ENCODE peak calls at places on chromosome 9, in six cellular contexts. One of them, this sample, is unnamed.

GRCh38 chr9:98201749-98202148 is 9.3 kb upstream of the CORO2A start:
- DNase-seq in kidney epithelial cell: no peak
- DNase-seq in NCI-H1930: no peak
- DNase-seq in activated CD4-positive, alpha-beta T cell treated with anti-CD3 and anti-CD28 coated beads for 4 hours: no peak
- DNase-seq in NCI-H524: no peak
- DNase-seq in foreskin fibroblast: no peak
- DNase-seq in this sample: no peak

GRCh38 chr9:126587187-126588185 is 26.2 kb upstream of the LMX1B start:
- DNase-seq in kidney epithelial cell: no peak
- DNase-seq in NCI-H1930: no peak
- DNase-seq in activated CD4-positive, alpha-beta T cell treated with anti-CD3 and anti-CD28 coated beads for 4 hours: no peak
- DNase-seq in NCI-H524: peak; percentile 27
- DNase-seq in foreskin fibroblast: no peak
- DNase-seq in this sample: no peak

GRCh38 chr9:133858771-133859170 is 120.6 kb upstream of the SARDH start:
- DNase-seq in kidney epithelial cell: no peak
- DNase-seq in NCI-H1930: no peak
- DNase-seq in activated CD4-positive, alpha-beta T cell treated with anti-CD3 and anti-CD28 coated beads for 4 hours: no peak
- DNase-seq in NCI-H524: no peak
- DNase-seq in foreskin fibroblast: no peak
- DNase-seq in this sample: no peak

GRCh38 chr9:111937781-111938426 is 41.3 kb downstream of the UGCG start:
- DNase-seq in kidney epithelial cell: no peak
- DNase-seq in NCI-H1930: no peak
- DNase-seq in activated CD4-positive, alpha-beta T cell treated with anti-CD3 and anti-CD28 coated beads for 4 hours: peak; percentile 57
- DNase-seq in NCI-H524: no peak
- DNase-seq in foreskin fibroblast: no peak
- DNase-seq in this sample: peak; percentile 52

GRCh38 chr9:115944166-115944948 is 209.2 kb upstream of the PAPPA start:
- DNase-seq in kidney epithelial cell: no peak
- DNase-seq in NCI-H1930: no peak
- DNase-seq in activated CD4-positive, alpha-beta T cell treated with anti-CD3 and anti-CD28 coated beads for 4 hours: no peak
- DNase-seq in NCI-H524: no peak
- DNase-seq in foreskin fibroblast: peak; percentile 100
- DNase-seq in this sample: no peak

GRCh38 chr9:85249313-85249621 is 492.5 kb downstream of the AGTPBP1 start:
- DNase-seq in kidney epithelial cell: no peak
- DNase-seq in NCI-H1930: no peak
- DNase-seq in activated CD4-positive, alpha-beta T cell treated with anti-CD3 and anti-CD28 coated beads for 4 hours: no peak
- DNase-seq in NCI-H524: no peak
- DNase-seq in foreskin fibroblast: no peak
- DNase-seq in this sample: no peak

GRCh38 chr9:108743426-108743825 is 112.4 kb downstream of the ACTL7B start:
- DNase-seq in kidney epithelial cell: no peak
- DNase-seq in NCI-H1930: no peak
- DNase-seq in activated CD4-positive, alpha-beta T cell treated with anti-CD3 and anti-CD28 coated beads for 4 hours: no peak
- DNase-seq in NCI-H524: peak; percentile 94
- DNase-seq in foreskin fibroblast: no peak
- DNase-seq in this sample: no peak

GRCh38 chr9:35407846-35408245 is 82.1 kb upstream of the RUSC2 start:
- DNase-seq in kidney epithelial cell: no peak
- DNase-seq in NCI-H1930: no peak
- DNase-seq in activated CD4-positive, alpha-beta T cell treated with anti-CD3 and anti-CD28 coated beads for 4 hours: no peak
- DNase-seq in NCI-H524: no peak
- DNase-seq in foreskin fibroblast: no peak
- DNase-seq in this sample: no peak

GRCh38 chr9:109270441-109270840 is 50.4 kb downstream of the EPB41L4B start:
- DNase-seq in kidney epithelial cell: no peak
- DNase-seq in NCI-H1930: no peak
- DNase-seq in activated CD4-positive, alpha-beta T cell treated with anti-CD3 and anti-CD28 coated beads for 4 hours: no peak
- DNase-seq in NCI-H524: no peak
- DNase-seq in foreskin fibroblast: no peak
- DNase-seq in this sample: no peak

GRCh38 chr9:105437704-105438103 is 10.1 kb upstream of the FSD1L start:
- DNase-seq in kidney epithelial cell: no peak
- DNase-seq in NCI-H1930: no peak
- DNase-seq in activated CD4-positive, alpha-beta T cell treated with anti-CD3 and anti-CD28 coated beads for 4 hours: no peak
- DNase-seq in NCI-H524: no peak
- DNase-seq in foreskin fibroblast: no peak
- DNase-seq in this sample: no peak

GRCh38 chr9:133681658-133682306 is 45.6 kb downstream of the DBH start:
- DNase-seq in kidney epithelial cell: no peak
- DNase-seq in NCI-H1930: no peak
- DNase-seq in activated CD4-positive, alpha-beta T cell treated with anti-CD3 and anti-CD28 coated beads for 4 hours: no peak
- DNase-seq in NCI-H524: no peak
- DNase-seq in foreskin fibroblast: no peak
- DNase-seq in this sample: no peak

GRCh38 chr9:105243015-105243686 is 1.3 kb upstream of the SLC44A1 start:
- DNase-seq in kidney epithelial cell: peak; percentile 45
- DNase-seq in NCI-H1930: no peak
- DNase-seq in activated CD4-positive, alpha-beta T cell treated with anti-CD3 and anti-CD28 coated beads for 4 hours: no peak
- DNase-seq in NCI-H524: no peak
- DNase-seq in foreskin fibroblast: peak; percentile 79
- DNase-seq in this sample: no peak

GRCh38 chr9:90058364-90058763 is 453.6 kb downstream of the GADD45G start:
- DNase-seq in kidney epithelial cell: no peak
- DNase-seq in NCI-H1930: no peak
- DNase-seq in activated CD4-positive, alpha-beta T cell treated with anti-CD3 and anti-CD28 coated beads for 4 hours: no peak
- DNase-seq in NCI-H524: no peak
- DNase-seq in foreskin fibroblast: no peak
- DNase-seq in this sample: no peak

GRCh38 chr9:116585896-116586295 is 101.2 kb upstream of the TRIM32 start:
- DNase-seq in kidney epithelial cell: no peak
- DNase-seq in NCI-H1930: no peak
- DNase-seq in activated CD4-positive, alpha-beta T cell treated with anti-CD3 and anti-CD28 coated beads for 4 hours: no peak
- DNase-seq in NCI-H524: no peak
- DNase-seq in foreskin fibroblast: no peak
- DNase-seq in this sample: no peak

GRCh38 chr9:121353246-121353975 is 16.6 kb downstream of the STOM start:
- DNase-seq in kidney epithelial cell: no peak
- DNase-seq in NCI-H1930: no peak
- DNase-seq in activated CD4-positive, alpha-beta T cell treated with anti-CD3 and anti-CD28 coated beads for 4 hours: peak; percentile 33
- DNase-seq in NCI-H524: no peak
- DNase-seq in foreskin fibroblast: no peak
- DNase-seq in this sample: no peak

GRCh38 chr9:76086521-76086920 is 196.0 kb downstream of the PCSK5 start:
- DNase-seq in kidney epithelial cell: no peak
- DNase-seq in NCI-H1930: no peak
- DNase-seq in activated CD4-positive, alpha-beta T cell treated with anti-CD3 and anti-CD28 coated beads for 4 hours: no peak
- DNase-seq in NCI-H524: no peak
- DNase-seq in foreskin fibroblast: peak; percentile 9
- DNase-seq in this sample: no peak

GRCh38 chr9:38022995-38023394 is 46.0 kb downstream of the SHB start:
- DNase-seq in kidney epithelial cell: no peak
- DNase-seq in NCI-H1930: no peak
- DNase-seq in activated CD4-positive, alpha-beta T cell treated with anti-CD3 and anti-CD28 coated beads for 4 hours: no peak
- DNase-seq in NCI-H524: peak; percentile 38
- DNase-seq in foreskin fibroblast: peak; percentile 28
- DNase-seq in this sample: no peak

GRCh38 chr9:133362359-133363044 is 6.2 kb downstream of the SURF2 start:
- DNase-seq in kidney epithelial cell: no peak
- DNase-seq in NCI-H1930: no peak
- DNase-seq in activated CD4-positive, alpha-beta T cell treated with anti-CD3 and anti-CD28 coated beads for 4 hours: no peak
- DNase-seq in NCI-H524: no peak
- DNase-seq in foreskin fibroblast: peak; percentile 52
- DNase-seq in this sample: no peak

GRCh38 chr9:124770359-124771020 is 621 bp downstream of the NR6A1 start:
- DNase-seq in kidney epithelial cell: no peak
- DNase-seq in NCI-H1930: no peak
- DNase-seq in activated CD4-positive, alpha-beta T cell treated with anti-CD3 and anti-CD28 coated beads for 4 hours: peak; percentile 26
- DNase-seq in NCI-H524: peak; percentile 29
- DNase-seq in foreskin fibroblast: no peak
- DNase-seq in this sample: no peak

GRCh38 chr9:125997510-125997823 is 250.3 kb downstream of the PBX3 start:
- DNase-seq in kidney epithelial cell: no peak
- DNase-seq in NCI-H1930: no peak
- DNase-seq in activated CD4-positive, alpha-beta T cell treated with anti-CD3 and anti-CD28 coated beads for 4 hours: no peak
- DNase-seq in NCI-H524: peak; percentile 96
- DNase-seq in foreskin fibroblast: no peak
- DNase-seq in this sample: no peak

GRCh38 chr9:114745108-114745848 is 60.6 kb downstream of the TNFSF15 start:
- DNase-seq in kidney epithelial cell: no peak
- DNase-seq in NCI-H1930: no peak
- DNase-seq in activated CD4-positive, alpha-beta T cell treated with anti-CD3 and anti-CD28 coated beads for 4 hours: no peak
- DNase-seq in NCI-H524: no peak
- DNase-seq in foreskin fibroblast: peak; percentile 61
- DNase-seq in this sample: no peak

GRCh38 chr9:121887553-121888437 is 205.3 kb downstream of the TTLL11 start:
- DNase-seq in kidney epithelial cell: no peak
- DNase-seq in NCI-H1930: no peak
- DNase-seq in activated CD4-positive, alpha-beta T cell treated with anti-CD3 and anti-CD28 coated beads for 4 hours: no peak
- DNase-seq in NCI-H524: no peak
- DNase-seq in foreskin fibroblast: peak; percentile 53
- DNase-seq in this sample: no peak

GRCh38 chr9:106310782-106311181 is 552.2 kb upstream of the ZNF462 start:
- DNase-seq in kidney epithelial cell: no peak
- DNase-seq in NCI-H1930: no peak
- DNase-seq in activated CD4-positive, alpha-beta T cell treated with anti-CD3 and anti-CD28 coated beads for 4 hours: no peak
- DNase-seq in NCI-H524: no peak
- DNase-seq in foreskin fibroblast: no peak
- DNase-seq in this sample: no peak

GRCh38 chr9:123851851-123852250 is 78.1 kb downstream of the DENND1A start:
- DNase-seq in kidney epithelial cell: no peak
- DNase-seq in NCI-H1930: no peak
- DNase-seq in activated CD4-positive, alpha-beta T cell treated with anti-CD3 and anti-CD28 coated beads for 4 hours: no peak
- DNase-seq in NCI-H524: no peak
- DNase-seq in foreskin fibroblast: no peak
- DNase-seq in this sample: no peak

GRCh38 chr9:132833451-132834130 is 44.5 kb downstream of the AK8 start:
- DNase-seq in kidney epithelial cell: no peak
- DNase-seq in NCI-H1930: no peak
- DNase-seq in activated CD4-positive, alpha-beta T cell treated with anti-CD3 and anti-CD28 coated beads for 4 hours: no peak
- DNase-seq in NCI-H524: peak; percentile 74
- DNase-seq in foreskin fibroblast: peak; percentile 33
- DNase-seq in this sample: no peak

GRCh38 chr9:91239367-91240111 is 122.2 kb downstream of the AUH start:
- DNase-seq in kidney epithelial cell: no peak
- DNase-seq in NCI-H1930: no peak
- DNase-seq in activated CD4-positive, alpha-beta T cell treated with anti-CD3 and anti-CD28 coated beads for 4 hours: no peak
- DNase-seq in NCI-H524: no peak
- DNase-seq in foreskin fibroblast: no peak
- DNase-seq in this sample: no peak

GRCh38 chr9:126927419-126927818 is 12.8 kb downstream of the RALGPS1 start:
- DNase-seq in kidney epithelial cell: no peak
- DNase-seq in NCI-H1930: no peak
- DNase-seq in activated CD4-positive, alpha-beta T cell treated with anti-CD3 and anti-CD28 coated beads for 4 hours: no peak
- DNase-seq in NCI-H524: no peak
- DNase-seq in foreskin fibroblast: no peak
- DNase-seq in this sample: no peak

GRCh38 chr9:37167456-37167855 is 47.1 kb downstream of the ZCCHC7 start:
- DNase-seq in kidney epithelial cell: no peak
- DNase-seq in NCI-H1930: no peak
- DNase-seq in activated CD4-positive, alpha-beta T cell treated with anti-CD3 and anti-CD28 coated beads for 4 hours: no peak
- DNase-seq in NCI-H524: no peak
- DNase-seq in foreskin fibroblast: peak; percentile 9
- DNase-seq in this sample: no peak

GRCh38 chr9:122011818-122012498 is 81.2 kb downstream of the TTLL11 start:
- DNase-seq in kidney epithelial cell: no peak
- DNase-seq in NCI-H1930: no peak
- DNase-seq in activated CD4-positive, alpha-beta T cell treated with anti-CD3 and anti-CD28 coated beads for 4 hours: no peak
- DNase-seq in NCI-H524: no peak
- DNase-seq in foreskin fibroblast: no peak
- DNase-seq in this sample: no peak

GRCh38 chr9:12778389-12778788 is 3.6 kb downstream of the LURAP1L start:
- DNase-seq in kidney epithelial cell: no peak
- DNase-seq in NCI-H1930: no peak
- DNase-seq in activated CD4-positive, alpha-beta T cell treated with anti-CD3 and anti-CD28 coated beads for 4 hours: no peak
- DNase-seq in NCI-H524: no peak
- DNase-seq in foreskin fibroblast: no peak
- DNase-seq in this sample: no peak

GRCh38 chr9:122115176-122116035 is 22.3 kb upstream of the TTLL11 start:
- DNase-seq in kidney epithelial cell: no peak
- DNase-seq in NCI-H1930: no peak
- DNase-seq in activated CD4-positive, alpha-beta T cell treated with anti-CD3 and anti-CD28 coated beads for 4 hours: no peak
- DNase-seq in NCI-H524: peak; percentile 69
- DNase-seq in foreskin fibroblast: no peak
- DNase-seq in this sample: no peak

GRCh38 chr9:92439921-92440750 is 15.9 kb upstream of the OMD start:
- DNase-seq in kidney epithelial cell: peak; percentile 10
- DNase-seq in NCI-H1930: no peak
- DNase-seq in activated CD4-positive, alpha-beta T cell treated with anti-CD3 and anti-CD28 coated beads for 4 hours: no peak
- DNase-seq in NCI-H524: no peak
- DNase-seq in foreskin fibroblast: peak; percentile 78
- DNase-seq in this sample: no peak

GRCh38 chr9:504921-505821 is 290.5 kb downstream of the DOCK8 start:
- DNase-seq in kidney epithelial cell: no peak
- DNase-seq in NCI-H1930: peak; percentile 26
- DNase-seq in activated CD4-positive, alpha-beta T cell treated with anti-CD3 and anti-CD28 coated beads for 4 hours: peak; percentile 11
- DNase-seq in NCI-H524: no peak
- DNase-seq in foreskin fibroblast: peak; percentile 25
- DNase-seq in this sample: no peak

GRCh38 chr9:34127035-34127948 is 794 bp upstream of the DCAF12 start:
- DNase-seq in kidney epithelial cell: no peak
- DNase-seq in NCI-H1930: no peak
- DNase-seq in activated CD4-positive, alpha-beta T cell treated with anti-CD3 and anti-CD28 coated beads for 4 hours: no peak
- DNase-seq in NCI-H524: no peak
- DNase-seq in foreskin fibroblast: no peak
- DNase-seq in this sample: no peak

GRCh38 chr9:129879103-129879699 is 43.9 kb downstream of the USP20 start:
- DNase-seq in kidney epithelial cell: no peak
- DNase-seq in NCI-H1930: no peak
- DNase-seq in activated CD4-positive, alpha-beta T cell treated with anti-CD3 and anti-CD28 coated beads for 4 hours: no peak
- DNase-seq in NCI-H524: no peak
- DNase-seq in foreskin fibroblast: no peak
- DNase-seq in this sample: no peak

GRCh38 chr9:26264709-26265601 is 586.7 kb upstream of the TUSC1 start:
- DNase-seq in kidney epithelial cell: peak; percentile 89
- DNase-seq in NCI-H1930: no peak
- DNase-seq in activated CD4-positive, alpha-beta T cell treated with anti-CD3 and anti-CD28 coated beads for 4 hours: no peak
- DNase-seq in NCI-H524: no peak
- DNase-seq in foreskin fibroblast: peak; percentile 83
- DNase-seq in this sample: no peak

GRCh38 chr9:125271081-125271480 is 9.5 kb downstream of the GAPVD1 start:
- DNase-seq in kidney epithelial cell: no peak
- DNase-seq in NCI-H1930: no peak
- DNase-seq in activated CD4-positive, alpha-beta T cell treated with anti-CD3 and anti-CD28 coated beads for 4 hours: no peak
- DNase-seq in NCI-H524: no peak
- DNase-seq in foreskin fibroblast: no peak
- DNase-seq in this sample: no peak

GRCh38 chr9:129414377-129415021 is 206.4 kb downstream of the C9orf50 start:
- DNase-seq in kidney epithelial cell: no peak
- DNase-seq in NCI-H1930: no peak
- DNase-seq in activated CD4-positive, alpha-beta T cell treated with anti-CD3 and anti-CD28 coated beads for 4 hours: peak; percentile 52
- DNase-seq in NCI-H524: no peak
- DNase-seq in foreskin fibroblast: peak; percentile 66
- DNase-seq in this sample: peak; percentile 55

GRCh38 chr9:118786877-118787276 is 582.4 kb downstream of the BRINP1 start:
- DNase-seq in kidney epithelial cell: no peak
- DNase-seq in NCI-H1930: no peak
- DNase-seq in activated CD4-positive, alpha-beta T cell treated with anti-CD3 and anti-CD28 coated beads for 4 hours: no peak
- DNase-seq in NCI-H524: no peak
- DNase-seq in foreskin fibroblast: no peak
- DNase-seq in this sample: no peak

This sample was measured in stimulated activated naive CD4-positive, alpha-beta T cell.